ENCODE peak calls at places on chromosomes 13 and 19, in nine cellular contexts. L, M, H, A, V, J, Z, U and I are unnamed samples.

GRCh38 chr19:10132848-10133350 is 13.2 kb upstream of the EIF3G start:
- DNase-seq in J (no peak), A (no peak), U (no peak), V (no peak), M (no peak), H (no peak), Z (no peak), L (no peak), I (no peak)

GRCh38 chr19:1360818-1361461 is 22.8 kb upstream of the NDUFS7 start:
- DNase-seq in U (peak), M (no peak), A (peak), L (peak), V (no peak), H (peak), Z (peak), J (peak), I (no peak)

GRCh38 chr19:2549701-2550191 is 73.8 kb downstream of the GADD45B start:
- DNase-seq in U (no peak), M (no peak), L (no peak), J (peak), V (no peak), H (peak), Z (peak), A (peak), I (no peak)

GRCh38 chr13:32650705-32651311 is 64.6 kb downstream of the PDS5B start:
- DNase-seq in H (no peak), J (peak), M (peak), L (peak), A (no peak), U (peak), Z (peak), V (no peak), I (no peak)

GRCh38 chr19:38805180-38805579 is 7.6 kb downstream of the LGALS4 start:
- DNase-seq in Z (no peak), M (no peak), H (no peak), J (no peak), U (peak), V (no peak), A (no peak), L (no peak), I (no peak)

GRCh38 chr13:39955560-39955959 is 300.1 kb downstream of the COG6 start:
- DNase-seq in L (no peak), U (no peak), H (no peak), Z (no peak), V (no peak), M (no peak), J (no peak), A (no peak), I (no peak)

GRCh38 chr13:111338841-111339240 is 18.4 kb downstream of the TEX29 start:
- DNase-seq in U (no peak), H (no peak), V (no peak), M (no peak), L (no peak), A (no peak), J (no peak), Z (no peak), I (no peak)

GRCh38 chr19:41548954-41549688 is 26.8 kb upstream of the CEACAM21 start:
- DNase-seq in Z (no peak), V (no peak), H (no peak), M (peak), A (no peak), L (no peak), J (no peak), U (no peak), I (no peak)

GRCh38 chr19:8459520-8460260 is 14.9 kb downstream of the HNRNPM start:
- DNase-seq in U (no peak), M (no peak), J (no peak), A (no peak), V (no peak), L (no peak), H (no peak), Z (peak), I (no peak)

GRCh38 chr19:6590458-6591319 is at the start of gene CD70:
- DNase-seq in H (no peak), A (no peak), Z (peak), U (peak), L (no peak), M (peak), J (no peak), V (no peak), I (peak)

GRCh38 chr13:33721719-33722118 is 96.2 kb upstream of the RFC3 start:
- DNase-seq in H (no peak), Z (peak), M (no peak), J (no peak), U (no peak), V (no peak), L (no peak), A (no peak), I (no peak)

GRCh38 chr19:6501740-6502648 is at the start of gene TUBB4A:
- DNase-seq in H (no peak), Z (no peak), M (no peak), A (no peak), J (no peak), V (peak), L (peak), U (peak), I (peak)

GRCh38 chr13:109787135-109787954 is 962 bp upstream of the IRS2 start:
- DNase-seq in U (peak), Z (peak), H (peak), M (no peak), L (no peak), V (peak), J (peak), A (peak), I (no peak)

GRCh38 chr13:50941146-50941545 is 31.6 kb downstream of the RNASEH2B start:
- DNase-seq in A (no peak), M (no peak), Z (no peak), L (no peak), U (no peak), H (no peak), V (no peak), J (no peak), I (no peak)

GRCh38 chr19:42270346-42271044 is 1.4 kb downstream of the CIC start:
- DNase-seq in U (no peak), L (no peak), V (no peak), M (peak), Z (peak), H (peak), A (peak), J (peak), I (peak)

GRCh38 chr19:2428027-2428690 is 773 bp upstream of the TIMM13 start:
- DNase-seq in U (peak), H (peak), A (peak), M (no peak), L (no peak), V (no peak), J (no peak), Z (peak), I (no peak)

GRCh38 chr13:46679369-46680180 is 117.4 kb downstream of the ESD start:
- DNase-seq in V (no peak), A (no peak), L (no peak), Z (peak), H (peak), M (no peak), J (no peak), U (no peak), I (no peak)

GRCh38 chr19:19399733-19400438 is 5.6 kb upstream of the GATAD2A start:
- DNase-seq in Z (no peak), H (no peak), J (no peak), A (no peak), M (no peak), L (no peak), V (no peak), U (no peak), I (no peak)

GRCh38 chr13:29743229-29743786 is 107.1 kb downstream of the UBL3 start:
- DNase-seq in M (no peak), L (peak), Z (peak), H (peak), U (no peak), J (no peak), A (no peak), V (no peak), I (no peak)

GRCh38 chr19:29478578-29479565 is 46.9 kb upstream of the VSTM2B start:
- DNase-seq in U (peak), H (no peak), V (peak), A (no peak), Z (peak), J (no peak), M (no peak), L (peak), I (no peak)

GRCh38 chr13:30486230-30487074 is 20.7 kb upstream of the HMGB1 start:
- DNase-seq in V (no peak), M (no peak), Z (peak), H (no peak), U (peak), J (no peak), L (no peak), A (no peak), I (no peak)

GRCh38 chr13:27524981-27525975 is 74.9 kb upstream of the MTIF3 start:
- DNase-seq in L (no peak), H (no peak), V (no peak), A (no peak), U (no peak), Z (no peak), J (no peak), M (no peak), I (no peak)

GRCh38 chr19:15251010-15251748 is 18.9 kb upstream of the EPHX3 start:
- DNase-seq in Z (peak), V (no peak), J (peak), L (no peak), M (no peak), H (peak), A (no peak), U (no peak), I (no peak)

GRCh38 chr13:75430618-75431209 is 51.3 kb downstream of the TBC1D4 start:
- DNase-seq in A (no peak), V (no peak), Z (no peak), L (no peak), M (no peak), J (no peak), H (no peak), U (no peak), I (no peak)

GRCh38 chr13:110103479-110103878 is 203.5 kb downstream of the COL4A1 start:
- DNase-seq in H (no peak), J (no peak), M (no peak), A (no peak), L (no peak), Z (no peak), V (no peak), U (no peak), I (no peak)